ENCODE peak calls at places on chromosomes 11 and 22, in eight cellular contexts. K is GM06990; M is iPS DF 6.9; X is NB4; L is omental fat pad; I is stimulated activated CD8-positive, alpha-beta memory T cell treated with anti-CD3 and anti-CD28 coated beads, Interleukin-4, amount 100 ng/mL, for 1 hour; N is left cardiac atrium; D is lower leg skin. W is an unnamed sample.

GRCh38 chr11:61814958-61815789 is 1.6 kb downstream of the FADS1 start:
- DNase-seq in K (peak), D (peak), I (no peak), N (peak), L (peak), X (peak), M (peak), W (peak)

GRCh38 chr11:133669371-133670046 is 137.2 kb upstream of the OPCML start:
- DNase-seq in I (no peak), X (no peak), N (no peak), M (no peak), D (no peak), L (no peak), K (no peak), W (no peak)

GRCh38 chr11:79925570-79925969 is 484.7 kb upstream of the TENM4 start:
- DNase-seq in K (no peak), D (no peak), N (no peak), X (no peak), M (no peak), I (no peak), L (no peak), W (no peak)

GRCh38 chr22:25048659-25049657 is 96.4 kb downstream of the KIAA1671 start:
- DNase-seq in X (peak), I (peak), L (peak), D (peak), M (peak), N (peak), K (no peak), W (no peak)

GRCh38 chr22:46047841-46048595 is 71.1 kb upstream of the WNT7B start:
- DNase-seq in D (no peak), M (no peak), I (no peak), N (peak), L (no peak), X (peak), K (no peak), W (no peak)

GRCh38 chr11:94762208-94762607 is 5.9 kb upstream of the AMOTL1 start:
- DNase-seq in N (no peak), M (no peak), D (no peak), I (no peak), K (no peak), L (no peak), X (peak), W (no peak)

GRCh38 chr22:27628891-27629631 is 172.5 kb downstream of the MN1 start:
- DNase-seq in N (no peak), L (no peak), D (no peak), I (no peak), K (no peak), X (no peak), M (no peak), W (no peak)

GRCh38 chr11:9461760-9462134 is 935 bp downstream of the ZNF143 start:
- DNase-seq in K (no peak), L (no peak), N (no peak), D (no peak), I (no peak), M (no peak), X (peak), W (no peak)

GRCh38 chr22:17098379-17098819 is 13.6 kb downstream of the IL17RA start:
- DNase-seq in M (no peak), K (no peak), I (no peak), X (peak), L (no peak), N (no peak), D (no peak), W (no peak)

W was measured in thoracic aorta.